ENCODE peak calls at places on chromosomes 3 and 15, in ten cellular contexts. One of them, this sample, is unnamed.

GRCh38 chr3:174409085-174409743 is 449.9 kb upstream of the NAALADL2 start:
- DNase-seq in Panc1: no peak
- DNase-seq in lower lobe of right lung: no peak
- DNase-seq in astrocyte: no peak
- DNase-seq in HCT116: no peak
- DNase-seq in IMR-90: no peak
- DNase-seq in fibroblast of lung: no peak
- DNase-seq in BE2C: peak; percentile 22
- DNase-seq in CD4-positive, CD25-positive, alpha-beta regulatory T cell: no peak
- DNase-seq in cardiac muscle cell: no peak
- DNase-seq in this sample: no peak

GRCh38 chr15:29773816-29774215 is 48.5 kb downstream of the TJP1 start:
- DNase-seq in Panc1: no peak
- DNase-seq in lower lobe of right lung: no peak
- DNase-seq in astrocyte: peak; percentile 49
- DNase-seq in HCT116: no peak
- DNase-seq in IMR-90: no peak
- DNase-seq in fibroblast of lung: no peak
- DNase-seq in BE2C: no peak
- DNase-seq in CD4-positive, CD25-positive, alpha-beta regulatory T cell: no peak
- DNase-seq in cardiac muscle cell: no peak
- DNase-seq in this sample: no peak

GRCh38 chr3:41846850-41847249 is 115.1 kb downstream of the ULK4 start:
- DNase-seq in Panc1: no peak
- DNase-seq in lower lobe of right lung: no peak
- DNase-seq in astrocyte: peak; percentile 23
- DNase-seq in HCT116: no peak
- DNase-seq in IMR-90: no peak
- DNase-seq in fibroblast of lung: no peak
- DNase-seq in BE2C: no peak
- DNase-seq in CD4-positive, CD25-positive, alpha-beta regulatory T cell: no peak
- DNase-seq in cardiac muscle cell: no peak
- DNase-seq in this sample: no peak

GRCh38 chr3:152126260-152126659 is 142.5 kb upstream of the MBNL1 start:
- DNase-seq in Panc1: no peak
- DNase-seq in lower lobe of right lung: no peak
- DNase-seq in astrocyte: peak; percentile 48
- DNase-seq in HCT116: no peak
- DNase-seq in IMR-90: peak; percentile 55
- DNase-seq in fibroblast of lung: peak; percentile 55
- DNase-seq in BE2C: no peak
- DNase-seq in CD4-positive, CD25-positive, alpha-beta regulatory T cell: no peak
- DNase-seq in cardiac muscle cell: peak; percentile 24
- DNase-seq in this sample: no peak

GRCh38 chr15:29128671-29129070 is 141.0 kb downstream of the NSMCE3 start:
- DNase-seq in Panc1: no peak
- DNase-seq in lower lobe of right lung: peak; percentile 18
- DNase-seq in astrocyte: no peak
- DNase-seq in HCT116: no peak
- DNase-seq in IMR-90: no peak
- DNase-seq in fibroblast of lung: no peak
- DNase-seq in BE2C: peak; percentile 1
- DNase-seq in CD4-positive, CD25-positive, alpha-beta regulatory T cell: no peak
- DNase-seq in cardiac muscle cell: no peak
- DNase-seq in this sample: no peak

GRCh38 chr15:62068071-62068786 is 1.5 kb downstream of the C2CD4A start:
- DNase-seq in Panc1: no peak
- DNase-seq in lower lobe of right lung: peak; percentile 76
- DNase-seq in astrocyte: no peak
- DNase-seq in HCT116: no peak
- DNase-seq in IMR-90: no peak
- DNase-seq in fibroblast of lung: peak; percentile 46
- DNase-seq in BE2C: peak; percentile 72
- DNase-seq in CD4-positive, CD25-positive, alpha-beta regulatory T cell: no peak
- DNase-seq in cardiac muscle cell: peak; percentile 50
- DNase-seq in this sample: peak; percentile 60

GRCh38 chr3:120855665-120856437 is 52.2 kb upstream of the STXBP5L start:
- DNase-seq in Panc1: no peak
- DNase-seq in lower lobe of right lung: no peak
- DNase-seq in astrocyte: peak; percentile 94
- DNase-seq in HCT116: no peak
- DNase-seq in IMR-90: peak; percentile 74
- DNase-seq in fibroblast of lung: peak; percentile 4
- DNase-seq in BE2C: no peak
- DNase-seq in CD4-positive, CD25-positive, alpha-beta regulatory T cell: no peak
- DNase-seq in cardiac muscle cell: peak; percentile 82
- DNase-seq in this sample: no peak

GRCh38 chr15:55868707-55869106 is 124.7 kb downstream of the NEDD4 start:
- DNase-seq in Panc1: peak; percentile 41
- DNase-seq in lower lobe of right lung: no peak
- DNase-seq in astrocyte: peak; percentile 39
- DNase-seq in HCT116: no peak
- DNase-seq in IMR-90: peak; percentile 35
- DNase-seq in fibroblast of lung: no peak
- DNase-seq in BE2C: no peak
- DNase-seq in CD4-positive, CD25-positive, alpha-beta regulatory T cell: no peak
- DNase-seq in cardiac muscle cell: no peak
- DNase-seq in this sample: no peak

DNA sequence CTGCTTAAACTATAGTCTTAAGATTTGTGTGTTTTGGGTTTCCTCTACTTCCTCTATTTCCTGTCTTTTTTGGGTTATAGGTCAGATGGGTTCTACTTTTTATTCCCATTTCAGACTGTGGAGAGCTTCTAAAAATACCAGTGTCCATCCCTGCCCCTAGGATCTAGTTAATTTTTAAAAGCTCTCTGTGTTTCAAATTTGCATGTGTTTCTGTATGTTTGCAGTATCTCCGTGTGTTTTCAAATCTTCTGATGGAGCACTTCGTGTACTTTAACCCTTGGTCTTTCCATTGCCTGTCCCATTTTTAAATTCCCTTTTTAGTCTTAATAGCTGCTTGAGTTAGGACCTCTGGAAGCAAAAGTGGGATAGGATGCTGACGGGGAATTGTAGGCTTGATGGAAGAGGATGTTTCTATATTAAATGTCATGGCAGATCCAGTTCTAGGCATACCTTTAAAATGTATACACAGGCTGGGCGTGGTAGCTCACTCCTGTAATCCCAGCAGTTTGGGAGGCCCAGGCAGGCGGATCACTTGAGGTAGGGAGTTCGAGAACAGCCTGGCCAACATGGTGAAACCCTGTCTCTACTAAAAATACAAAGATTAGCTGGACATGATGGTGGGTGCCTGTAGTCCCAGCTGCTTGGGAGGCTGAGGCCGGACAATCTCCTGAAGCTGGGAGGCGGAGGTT is 8.4 kb downstream of the CHD2 start:
- DNase-seq in Panc1: no peak
- DNase-seq in lower lobe of right lung: no peak
- DNase-seq in astrocyte: no peak
- DNase-seq in HCT116: no peak
- DNase-seq in IMR-90: no peak
- DNase-seq in fibroblast of lung: no peak
- DNase-seq in BE2C: no peak
- DNase-seq in CD4-positive, CD25-positive, alpha-beta regulatory T cell: no peak
- DNase-seq in cardiac muscle cell: no peak
- DNase-seq in this sample: no peak
- H3K4me3 ChIP-seq in Panc1: no peak overlapping the region
- H3K4me3 ChIP-seq in lower lobe of right lung: peak overlapping the region; percentile 27
- H3K4me3 ChIP-seq in astrocyte: peak overlapping the region; percentile 45
- H3K4me3 ChIP-seq in HCT116: no peak overlapping the region
- H3K4me3 ChIP-seq in IMR-90: no peak overlapping the region
- H3K4me3 ChIP-seq in fibroblast of lung: no peak overlapping the region
- H3K4me3 ChIP-seq in BE2C: no peak overlapping the region
- H3K4me3 ChIP-seq in CD4-positive, CD25-positive, alpha-beta regulatory T cell: peak overlapping the region; percentile 95
- H3K4me3 ChIP-seq in cardiac muscle cell: no peak overlapping the region
- H3K4me3 ChIP-seq in this sample: peak overlapping the region; percentile 42

GRCh38 chr15:40334541-40334940 is 6.2 kb downstream of the CCDC9B start:
- DNase-seq in Panc1: no peak
- DNase-seq in lower lobe of right lung: no peak
- DNase-seq in astrocyte: no peak
- DNase-seq in HCT116: no peak
- DNase-seq in IMR-90: no peak
- DNase-seq in fibroblast of lung: no peak
- DNase-seq in BE2C: no peak
- DNase-seq in CD4-positive, CD25-positive, alpha-beta regulatory T cell: no peak
- DNase-seq in cardiac muscle cell: no peak
- DNase-seq in this sample: no peak
- H3K4me1 ChIP-seq in Panc1: peaks cover 20% of the 10 kb centered on the region
- H3K4me1 ChIP-seq in lower lobe of right lung: peaks cover 100% of the 10 kb centered on the region
- H3K4me1 ChIP-seq in astrocyte: peaks cover 40% of the 10 kb centered on the region
- H3K4me1 ChIP-seq in HCT116: peaks cover 25% of the 10 kb centered on the region
- H3K4me1 ChIP-seq in IMR-90: peaks cover 38% of the 10 kb centered on the region
- H3K4me1 ChIP-seq in fibroblast of lung: peaks cover 24% of the 10 kb centered on the region
- H3K4me1 ChIP-seq in BE2C: peaks cover 56% of the 10 kb centered on the region
- H3K4me1 ChIP-seq in CD4-positive, CD25-positive, alpha-beta regulatory T cell: peaks cover 7% of the 10 kb centered on the region
- H3K4me1 ChIP-seq in cardiac muscle cell: peaks cover 56% of the 10 kb centered on the region
- H3K4me1 ChIP-seq in this sample: peaks cover 43% of the 10 kb centered on the region

GRCh38 chr3:102676424-102676823 is 241.6 kb downstream of the ZPLD1 start:
- DNase-seq in Panc1: no peak
- DNase-seq in lower lobe of right lung: no peak
- DNase-seq in astrocyte: no peak
- DNase-seq in HCT116: no peak
- DNase-seq in IMR-90: no peak
- DNase-seq in fibroblast of lung: no peak
- DNase-seq in BE2C: no peak
- DNase-seq in CD4-positive, CD25-positive, alpha-beta regulatory T cell: no peak
- DNase-seq in cardiac muscle cell: no peak
- DNase-seq in this sample: no peak

GRCh38 chr3:102668247-102668646 is 233.4 kb downstream of the ZPLD1 start:
- DNase-seq in Panc1: no peak
- DNase-seq in lower lobe of right lung: no peak
- DNase-seq in astrocyte: no peak
- DNase-seq in HCT116: no peak
- DNase-seq in IMR-90: no peak
- DNase-seq in fibroblast of lung: no peak
- DNase-seq in BE2C: no peak
- DNase-seq in CD4-positive, CD25-positive, alpha-beta regulatory T cell: no peak
- DNase-seq in cardiac muscle cell: no peak
- DNase-seq in this sample: no peak

GRCh38 chr3:102671005-102671404 is 236.2 kb downstream of the ZPLD1 start:
- DNase-seq in Panc1: no peak
- DNase-seq in lower lobe of right lung: no peak
- DNase-seq in astrocyte: no peak
- DNase-seq in HCT116: no peak
- DNase-seq in IMR-90: no peak
- DNase-seq in fibroblast of lung: no peak
- DNase-seq in BE2C: no peak
- DNase-seq in CD4-positive, CD25-positive, alpha-beta regulatory T cell: no peak
- DNase-seq in cardiac muscle cell: no peak
- DNase-seq in this sample: no peak

GRCh38 chr3:102674284-102674683 is 239.5 kb downstream of the ZPLD1 start:
- DNase-seq in Panc1: no peak
- DNase-seq in lower lobe of right lung: no peak
- DNase-seq in astrocyte: no peak
- DNase-seq in HCT116: no peak
- DNase-seq in IMR-90: no peak
- DNase-seq in fibroblast of lung: no peak
- DNase-seq in BE2C: no peak
- DNase-seq in CD4-positive, CD25-positive, alpha-beta regulatory T cell: no peak
- DNase-seq in cardiac muscle cell: no peak
- DNase-seq in this sample: no peak

DNA sequence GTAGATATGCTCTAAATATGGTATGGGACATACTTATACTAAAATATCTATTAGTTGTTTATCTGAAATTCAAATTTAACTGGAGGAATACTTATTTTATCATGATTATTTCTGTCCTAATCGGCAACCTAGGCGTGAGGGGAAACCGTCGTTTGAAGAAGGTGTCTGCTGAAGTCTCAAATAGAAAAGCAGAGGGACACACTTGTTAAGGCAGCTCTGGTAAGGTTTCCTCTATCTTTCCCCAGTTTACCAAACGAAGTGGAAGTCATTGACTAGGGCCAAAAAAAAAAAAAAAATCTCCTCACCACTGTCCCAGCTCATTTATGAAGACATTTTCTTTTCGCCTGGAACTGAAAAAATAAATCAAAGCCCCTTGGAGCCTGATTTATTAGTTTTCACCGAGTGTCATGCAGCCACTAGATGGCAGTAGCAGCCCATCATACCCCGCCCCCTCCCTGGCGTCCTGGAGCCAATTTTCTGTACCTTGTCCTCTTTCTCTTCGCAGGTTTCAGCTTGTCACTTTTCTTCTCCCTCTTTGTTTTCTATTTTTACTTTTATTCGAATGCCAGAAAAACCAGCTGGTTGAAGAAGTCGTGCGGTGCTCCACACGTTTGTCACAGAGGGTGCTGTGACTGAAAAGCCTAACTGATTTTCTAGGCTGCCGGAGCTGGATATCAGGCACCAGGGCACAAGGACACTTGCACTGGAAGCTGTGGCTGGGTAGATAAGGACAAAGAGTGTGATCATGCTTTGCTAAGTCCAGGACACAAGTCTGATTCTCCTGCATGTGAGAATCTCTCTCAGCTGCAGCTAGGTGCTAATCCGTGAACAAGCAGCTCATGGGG is 238.7 kb downstream of the ZPLD1 start:
- DNase-seq in Panc1: peak; percentile 18
- DNase-seq in lower lobe of right lung: peak; percentile 59
- DNase-seq in astrocyte: peak; percentile 17
- DNase-seq in HCT116: peak; percentile 46
- DNase-seq in IMR-90: peak; percentile 21
- DNase-seq in fibroblast of lung: peak; percentile 51
- DNase-seq in BE2C: peak; percentile 82
- DNase-seq in CD4-positive, CD25-positive, alpha-beta regulatory T cell: peak; percentile 42
- DNase-seq in cardiac muscle cell: peak; percentile 69
- DNase-seq in this sample: peak; percentile 53
- H3K4me3 ChIP-seq in Panc1: peak overlapping the region; percentile 7
- H3K4me3 ChIP-seq in lower lobe of right lung: peak overlapping the region; percentile 29
- H3K4me3 ChIP-seq in astrocyte: peak overlapping the region; percentile 48
- H3K4me3 ChIP-seq in HCT116: peak overlapping the region; percentile 7
- H3K4me3 ChIP-seq in IMR-90: no peak overlapping the region
- H3K4me3 ChIP-seq in fibroblast of lung: no peak overlapping the region
- H3K4me3 ChIP-seq in BE2C: peak overlapping the region; percentile 58
- H3K4me3 ChIP-seq in CD4-positive, CD25-positive, alpha-beta regulatory T cell: no peak overlapping the region
- H3K4me3 ChIP-seq in cardiac muscle cell: peak overlapping the region; percentile 22
- H3K4me3 ChIP-seq in this sample: no peak overlapping the region

GRCh38 chr3:43022111-43022510 is 43.0 kb downstream of the GASK1A start:
- DNase-seq in Panc1: no peak
- DNase-seq in lower lobe of right lung: no peak
- DNase-seq in astrocyte: no peak
- DNase-seq in HCT116: no peak
- DNase-seq in IMR-90: no peak
- DNase-seq in fibroblast of lung: no peak
- DNase-seq in BE2C: no peak
- DNase-seq in CD4-positive, CD25-positive, alpha-beta regulatory T cell: no peak
- DNase-seq in cardiac muscle cell: no peak
- DNase-seq in this sample: no peak

GRCh38 chr3:43023766-43024165 is 44.7 kb downstream of the GASK1A start:
- DNase-seq in Panc1: no peak
- DNase-seq in lower lobe of right lung: no peak
- DNase-seq in astrocyte: no peak
- DNase-seq in HCT116: no peak
- DNase-seq in IMR-90: no peak
- DNase-seq in fibroblast of lung: no peak
- DNase-seq in BE2C: no peak
- DNase-seq in CD4-positive, CD25-positive, alpha-beta regulatory T cell: no peak
- DNase-seq in cardiac muscle cell: no peak
- DNase-seq in this sample: no peak

GRCh38 chr3:43023066-43023465 is 44.0 kb downstream of the GASK1A start:
- DNase-seq in Panc1: no peak
- DNase-seq in lower lobe of right lung: no peak
- DNase-seq in astrocyte: no peak
- DNase-seq in HCT116: no peak
- DNase-seq in IMR-90: no peak
- DNase-seq in fibroblast of lung: no peak
- DNase-seq in BE2C: no peak
- DNase-seq in CD4-positive, CD25-positive, alpha-beta regulatory T cell: no peak
- DNase-seq in cardiac muscle cell: no peak
- DNase-seq in this sample: no peak

GRCh38 chr3:43024183-43024865 is 45.2 kb downstream of the GASK1A start:
- DNase-seq in Panc1: no peak
- DNase-seq in lower lobe of right lung: no peak
- DNase-seq in astrocyte: no peak
- DNase-seq in HCT116: no peak
- DNase-seq in IMR-90: no peak
- DNase-seq in fibroblast of lung: no peak
- DNase-seq in BE2C: no peak
- DNase-seq in CD4-positive, CD25-positive, alpha-beta regulatory T cell: peak; percentile 70
- DNase-seq in cardiac muscle cell: no peak
- DNase-seq in this sample: no peak

DNA sequence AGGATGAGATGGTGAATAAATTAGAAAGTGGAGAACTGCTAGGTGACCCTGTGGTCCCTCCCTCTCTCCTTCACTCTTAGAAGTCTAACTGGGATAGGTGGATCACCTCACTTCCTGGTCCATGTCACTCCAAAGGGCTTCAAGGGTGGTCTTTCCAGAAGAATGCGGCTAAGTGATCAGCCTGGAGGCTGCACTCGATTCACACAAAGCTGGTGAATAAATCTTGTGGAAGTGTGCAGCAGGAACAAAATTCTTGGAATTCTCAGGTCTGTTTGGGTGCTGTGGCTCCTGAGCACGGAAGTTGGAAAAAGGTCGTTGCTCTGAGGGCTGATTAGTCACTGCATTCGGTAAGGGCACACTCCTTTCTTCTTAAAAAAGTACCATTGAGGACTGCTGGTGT is 46.3 kb downstream of the GASK1A start:
- DNase-seq in Panc1: no peak
- DNase-seq in lower lobe of right lung: no peak
- DNase-seq in astrocyte: no peak
- DNase-seq in HCT116: no peak
- DNase-seq in IMR-90: no peak
- DNase-seq in fibroblast of lung: no peak
- DNase-seq in BE2C: no peak
- DNase-seq in CD4-positive, CD25-positive, alpha-beta regulatory T cell: no peak
- DNase-seq in cardiac muscle cell: no peak
- DNase-seq in this sample: no peak
- H3K4me1 ChIP-seq in Panc1: no peaks in the 10 kb centered on the region
- H3K4me1 ChIP-seq in lower lobe of right lung: no peaks in the 10 kb centered on the region
- H3K4me1 ChIP-seq in astrocyte: no peaks in the 10 kb centered on the region
- H3K4me1 ChIP-seq in HCT116: peaks cover 18% of the 10 kb centered on the region
- H3K4me1 ChIP-seq in IMR-90: no peaks in the 10 kb centered on the region
- H3K4me1 ChIP-seq in fibroblast of lung: no peaks in the 10 kb centered on the region
- H3K4me1 ChIP-seq in BE2C: no peaks in the 10 kb centered on the region
- H3K4me1 ChIP-seq in CD4-positive, CD25-positive, alpha-beta regulatory T cell: peaks cover 47% of the 10 kb centered on the region
- H3K4me1 ChIP-seq in cardiac muscle cell: no peaks in the 10 kb centered on the region
- H3K4me1 ChIP-seq in this sample: no peaks in the 10 kb centered on the region

This sample was measured in endothelial cell of umbilical vein.